ENCODE peak calls at places on chromosome 1, in eight cellular contexts. One of them, this sample, is unnamed.

GRCh38 chr1:170663441-170664282 is at the start of gene PRRX1:
- DNase-seq in iPS-NIHi11: no peak
- DNase-seq in aorta: no peak
- DNase-seq in hepatic stellate cell: peak
- DNase-seq in activated CD8-positive, alpha-beta T cell treated with anti-CD3 and anti-CD28 coated beads, Interleukin-2, amount 10 ng/mL, durations not matched to agents 7 days and 5 days: no peak
- DNase-seq in nucleus accumbens: no peak
- DNase-seq in astrocyte of the spinal cord: peak
- DNase-seq in fibroblast of mammary gland: peak
- DNase-seq in this sample: no peak

GRCh38 chr1:203652718-203653461 is 26.3 kb downstream of the ATP2B4 start:
- DNase-seq in nucleus accumbens: no peak
- DNase-seq in fibroblast of mammary gland: no peak
- DNase-seq in hepatic stellate cell: no peak
- DNase-seq in astrocyte of the spinal cord: no peak
- DNase-seq in iPS-NIHi11: no peak
- DNase-seq in activated CD8-positive, alpha-beta T cell treated with anti-CD3 and anti-CD28 coated beads, Interleukin-2, amount 10 ng/mL, durations not matched to agents 7 days and 5 days: peak
- DNase-seq in aorta: no peak
- DNase-seq in this sample: no peak

GRCh38 chr1:158199840-158200239 is 19.1 kb downstream of the CD1D start:
- DNase-seq in astrocyte of the spinal cord: no peak
- DNase-seq in aorta: no peak
- DNase-seq in iPS-NIHi11: no peak
- DNase-seq in nucleus accumbens: no peak
- DNase-seq in hepatic stellate cell: no peak
- DNase-seq in activated CD8-positive, alpha-beta T cell treated with anti-CD3 and anti-CD28 coated beads, Interleukin-2, amount 10 ng/mL, durations not matched to agents 7 days and 5 days: no peak
- DNase-seq in fibroblast of mammary gland: peak
- DNase-seq in this sample: no peak

GRCh38 chr1:8745749-8746390 is 71.6 kb downstream of the RERE start:
- DNase-seq in iPS-NIHi11: no peak
- DNase-seq in aorta: no peak
- DNase-seq in nucleus accumbens: no peak
- DNase-seq in activated CD8-positive, alpha-beta T cell treated with anti-CD3 and anti-CD28 coated beads, Interleukin-2, amount 10 ng/mL, durations not matched to agents 7 days and 5 days: no peak
- DNase-seq in astrocyte of the spinal cord: no peak
- DNase-seq in fibroblast of mammary gland: no peak
- DNase-seq in hepatic stellate cell: no peak
- DNase-seq in this sample: no peak

GRCh38 chr1:187390157-187390556 is 561.4 kb downstream of the PLA2G4A start:
- DNase-seq in hepatic stellate cell: no peak
- DNase-seq in nucleus accumbens: no peak
- DNase-seq in aorta: no peak
- DNase-seq in iPS-NIHi11: peak
- DNase-seq in fibroblast of mammary gland: no peak
- DNase-seq in activated CD8-positive, alpha-beta T cell treated with anti-CD3 and anti-CD28 coated beads, Interleukin-2, amount 10 ng/mL, durations not matched to agents 7 days and 5 days: no peak
- DNase-seq in astrocyte of the spinal cord: no peak
- DNase-seq in this sample: no peak

GRCh38 chr1:66168467-66168887 is 365.5 kb upstream of the SGIP1 start:
- DNase-seq in activated CD8-positive, alpha-beta T cell treated with anti-CD3 and anti-CD28 coated beads, Interleukin-2, amount 10 ng/mL, durations not matched to agents 7 days and 5 days: no peak
- DNase-seq in fibroblast of mammary gland: peak
- DNase-seq in nucleus accumbens: no peak
- DNase-seq in aorta: no peak
- DNase-seq in iPS-NIHi11: no peak
- DNase-seq in hepatic stellate cell: no peak
- DNase-seq in astrocyte of the spinal cord: peak
- DNase-seq in this sample: no peak

GRCh38 chr1:159098596-159098995 is 22.0 kb upstream of the AIM2 start:
- DNase-seq in aorta: no peak
- DNase-seq in activated CD8-positive, alpha-beta T cell treated with anti-CD3 and anti-CD28 coated beads, Interleukin-2, amount 10 ng/mL, durations not matched to agents 7 days and 5 days: no peak
- DNase-seq in nucleus accumbens: no peak
- DNase-seq in iPS-NIHi11: no peak
- DNase-seq in fibroblast of mammary gland: no peak
- DNase-seq in hepatic stellate cell: no peak
- DNase-seq in astrocyte of the spinal cord: no peak
- DNase-seq in this sample: no peak

GRCh38 chr1:43038232-43038929 is 79.7 kb upstream of the SLC2A1 start:
- DNase-seq in hepatic stellate cell: no peak
- DNase-seq in aorta: no peak
- DNase-seq in astrocyte of the spinal cord: no peak
- DNase-seq in nucleus accumbens: no peak
- DNase-seq in iPS-NIHi11: no peak
- DNase-seq in activated CD8-positive, alpha-beta T cell treated with anti-CD3 and anti-CD28 coated beads, Interleukin-2, amount 10 ng/mL, durations not matched to agents 7 days and 5 days: no peak
- DNase-seq in fibroblast of mammary gland: no peak
- DNase-seq in this sample: no peak

GRCh38 chr1:207825296-207825695 is 73.4 kb downstream of the CD46 start:
- DNase-seq in hepatic stellate cell: no peak
- DNase-seq in activated CD8-positive, alpha-beta T cell treated with anti-CD3 and anti-CD28 coated beads, Interleukin-2, amount 10 ng/mL, durations not matched to agents 7 days and 5 days: no peak
- DNase-seq in iPS-NIHi11: no peak
- DNase-seq in fibroblast of mammary gland: no peak
- DNase-seq in astrocyte of the spinal cord: no peak
- DNase-seq in nucleus accumbens: no peak
- DNase-seq in aorta: no peak
- DNase-seq in this sample: peak